ENCODE peak calls at places on chromosomes 11 and 22, in five cellular contexts. E is bronchial epithelial cell, V is fibroblast of lung, Q is mucosa of descending colon, U is H7. F is an unnamed sample.
A peak's percentile ranks its signal among the peaks of the same experiment; 100 is the strongest.

GRCh38 chr11:15288801-15289342 is 174.1 kb downstream of the INSC start:
- DNase-seq in E (no peak), U (no peak), V (no peak), Q (no peak), F (no peak)

GRCh38 chr22:23261900-23262450 is 81.7 kb downstream of the BCR start:
- DNase-seq in Q (no peak), V (no peak), E (no peak), U (no peak), F (no peak)

GRCh38 chr11:115924744-115925567 is 420.7 kb upstream of the CADM1 start:
- DNase-seq in Q (no peak), E (peak; percentile 49), U (no peak), V (peak; percentile 32), F (no peak)

GRCh38 chr11:68798221-68798813 is 43.4 kb downstream of the CPT1A start:
- DNase-seq in V (peak; percentile 13), E (no peak), Q (peak; percentile 54), U (peak; percentile 93), F (peak; percentile 58)

GRCh38 chr11:363948-364761 is 5.1 kb upstream of the B4GALNT4 start:
- DNase-seq in E (peak; percentile 77), Q (peak; percentile 82), U (peak; percentile 95), V (no peak), F (peak; percentile 55)

GRCh38 chr11:96424693-96425092 is 34.9 kb downstream of the JRKL start:
- DNase-seq in U (no peak), V (peak; percentile 24), Q (no peak), E (peak; percentile 37), F (no peak)

GRCh38 chr22:35914665-35915476 is 113.8 kb downstream of the RBFOX2 start:
- DNase-seq in Q (peak; percentile 82), E (peak; percentile 91), U (peak; percentile 56), V (peak; percentile 92), F (peak; percentile 75)

GRCh38 chr22:22164541-22165272 is 79.9 kb upstream of the VPREB1 start:
- DNase-seq in V (no peak), Q (no peak), U (peak; percentile 34), E (no peak), F (no peak)

GRCh38 chr11:11567862-11568650 is 53.7 kb downstream of the GALNT18 start:
- DNase-seq in E (peak; percentile 68), Q (no peak), U (no peak), V (peak; percentile 8), F (no peak)

GRCh38 chr22:49574861-49575702 is 252.6 kb downstream of the BRD1 start:
- DNase-seq in E (no peak), Q (no peak), V (no peak), U (peak; percentile 50), F (peak; percentile 27)

GRCh38 chr11:102168483-102168882 is 58.2 kb downstream of the YAP1 start:
- DNase-seq in E (peak; percentile 55), U (no peak), Q (no peak), V (no peak), F (no peak)

GRCh38 chr11:23205156-23205871 is 345.0 kb upstream of the CCDC179 start:
- DNase-seq in E (peak; percentile 48), U (no peak), V (peak; percentile 53), Q (no peak), F (no peak)

GRCh38 chr11:64638017-64638664 is 47.1 kb downstream of the SLC22A12 start:
- DNase-seq in V (no peak), E (no peak), Q (peak; percentile 76), U (peak; percentile 93), F (peak; percentile 25)

GRCh38 chr11:123536690-123537437 is 106.8 kb downstream of the GRAMD1B start:
- DNase-seq in V (no peak), U (peak; percentile 48), Q (peak; percentile 24), E (no peak), F (no peak)

GRCh38 chr11:122998727-122999370 is 17.2 kb upstream of the BSX start:
- DNase-seq in U (no peak), Q (no peak), V (no peak), E (no peak), F (no peak)

GRCh38 chr11:78465169-78465942 is 47.7 kb upstream of the GAB2 start:
- DNase-seq in Q (no peak), V (no peak), U (no peak), E (no peak), F (no peak)

GRCh38 chr11:34406413-34406812 is 32.3 kb upstream of the CAT start:
- DNase-seq in Q (no peak), V (no peak), U (no peak), E (no peak), F (no peak)

GRCh38 chr11:10680956-10681487 is 12.5 kb downstream of the IRAG1 start:
- DNase-seq in E (no peak), Q (no peak), U (no peak), V (no peak), F (no peak)

GRCh38 chr22:45084400-45084920 is 74.7 kb upstream of the PHF21B start:
- DNase-seq in V (no peak), E (no peak), U (no peak), Q (no peak), F (no peak)

DNA sequence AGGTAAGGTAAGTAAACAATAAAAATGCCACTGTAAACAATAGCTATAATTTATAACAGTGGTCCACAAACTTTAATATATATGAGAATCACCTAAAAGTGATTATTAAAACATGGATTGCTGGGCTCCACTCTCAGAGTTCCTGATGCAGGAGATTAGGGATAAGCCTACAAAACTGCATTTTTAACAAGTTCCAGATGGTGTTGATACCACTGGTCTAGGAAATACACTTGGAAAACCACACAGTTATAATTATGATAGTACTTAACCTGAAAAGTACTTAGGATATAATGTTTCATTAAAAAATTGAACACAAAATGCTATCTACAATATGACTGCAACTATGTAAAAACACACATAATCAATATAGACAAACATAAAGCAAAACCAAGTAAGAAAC is 20.4 kb downstream of the FCHSD2 start:
- DNase-seq in V (no peak), Q (no peak), U (no peak), E (no peak), F (no peak)
- H3K36me3 ChIP-seq in V (no peaks in the 10 kb centered on the region), Q (no peaks in the 10 kb centered on the region), U (no peaks in the 10 kb centered on the region), E (peaks cover 1% of the 10 kb centered on the region), F (no peaks in the 10 kb centered on the region)

GRCh38 chr11:113475160-113475761 is at the start of gene DRD2:
- DNase-seq in E (no peak), Q (peak; percentile 9), V (no peak), U (peak; percentile 93), F (no peak)
- H3K4me3 ChIP-seq in E (no peak within 1 kb of the TSS), Q (no peak within 1 kb of the TSS), V (no peak within 1 kb of the TSS), U (peak within 1 kb of the TSS; percentile 41), F (no peak within 1 kb of the TSS)

GRCh38 chr11:65964906-65965305 is 3.4 kb downstream of the SART1 start:
- DNase-seq in U (no peak), V (no peak), E (no peak), Q (no peak), F (no peak)
- H3K36me3 ChIP-seq in U (peaks cover 36% of the 10 kb centered on the region), V (peaks cover 33% of the 10 kb centered on the region), E (peaks cover 35% of the 10 kb centered on the region), Q (peaks cover 14% of the 10 kb centered on the region), F (no peaks in the 10 kb centered on the region)

DNA sequence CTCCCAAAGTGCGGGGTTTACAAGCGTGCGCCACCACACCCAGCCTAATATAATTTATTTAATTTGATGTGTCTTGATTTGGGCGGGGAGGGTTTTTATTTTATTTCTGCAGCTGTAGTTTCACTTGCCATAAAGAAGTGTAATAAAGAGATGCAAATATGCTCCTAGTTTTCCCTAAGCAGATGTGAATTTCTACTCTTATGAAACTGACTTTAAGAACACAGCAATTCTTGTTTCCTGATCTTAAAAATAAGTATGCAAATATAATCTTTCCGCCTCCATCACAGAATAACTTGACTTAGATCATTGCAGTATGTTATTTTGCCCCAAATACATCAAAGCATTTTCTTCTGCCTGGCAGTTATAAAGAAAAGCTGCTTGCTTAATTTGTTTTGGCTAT is 4.4 kb downstream of the SPCS2 start:
- DNase-seq in V (no peak), U (no peak), Q (no peak), E (no peak), F (no peak)
- H3K4me3 ChIP-seq in V (no peak overlapping the region), U (no peak overlapping the region), Q (no peak overlapping the region), E (no peak overlapping the region), F (no peak overlapping the region)